ENCODE peak calls at places on chromosomes 11 and 22, in ten cellular contexts. One of them, this sample, is unnamed.

GRCh38 chr11:57800444-57801184 is 39.0 kb downstream of the CTNND1 start:
- DNase-seq in CD4-positive, CD25-positive, alpha-beta regulatory T cell: peak; percentile 74
- DNase-seq in mucosa of gallbladder: peak; percentile 57
- DNase-seq in endothelial cell: peak; percentile 43
- DNase-seq in activated T-cell treated with anti-CD3 and anti-CD28 coated beads for 24 hours: no peak
- DNase-seq in effector memory CD4-positive, alpha-beta T cell: no peak
- DNase-seq in 8988T: peak; percentile 45
- DNase-seq in kidney glomerular epithelial cell: peak; percentile 91
- DNase-seq in LNCaP clone FGC: peak; percentile 99
- DNase-seq in H54: peak; percentile 45
- DNase-seq in this sample: peak; percentile 73

GRCh38 chr11:112610996-112611795 is 350.0 kb upstream of the NCAM1 start:
- DNase-seq in CD4-positive, CD25-positive, alpha-beta regulatory T cell: no peak
- DNase-seq in mucosa of gallbladder: no peak
- DNase-seq in endothelial cell: no peak
- DNase-seq in activated T-cell treated with anti-CD3 and anti-CD28 coated beads for 24 hours: no peak
- DNase-seq in effector memory CD4-positive, alpha-beta T cell: no peak
- DNase-seq in 8988T: no peak
- DNase-seq in kidney glomerular epithelial cell: no peak
- DNase-seq in LNCaP clone FGC: no peak
- DNase-seq in H54: no peak
- DNase-seq in this sample: no peak

GRCh38 chr11:45333506-45333971 is 47.4 kb upstream of the SYT13 start:
- DNase-seq in CD4-positive, CD25-positive, alpha-beta regulatory T cell: no peak
- DNase-seq in mucosa of gallbladder: no peak
- DNase-seq in endothelial cell: no peak
- DNase-seq in activated T-cell treated with anti-CD3 and anti-CD28 coated beads for 24 hours: no peak
- DNase-seq in effector memory CD4-positive, alpha-beta T cell: no peak
- DNase-seq in 8988T: peak; percentile 38
- DNase-seq in kidney glomerular epithelial cell: no peak
- DNase-seq in LNCaP clone FGC: no peak
- DNase-seq in H54: peak; percentile 81
- DNase-seq in this sample: peak; percentile 26

GRCh38 chr11:3021125-3021524 is 29.0 kb upstream of the NAP1L4 start:
- DNase-seq in CD4-positive, CD25-positive, alpha-beta regulatory T cell: peak; percentile 62
- DNase-seq in mucosa of gallbladder: peak; percentile 58
- DNase-seq in endothelial cell: peak; percentile 40
- DNase-seq in activated T-cell treated with anti-CD3 and anti-CD28 coated beads for 24 hours: no peak
- DNase-seq in effector memory CD4-positive, alpha-beta T cell: no peak
- DNase-seq in 8988T: peak; percentile 75
- DNase-seq in kidney glomerular epithelial cell: no peak
- DNase-seq in LNCaP clone FGC: no peak
- DNase-seq in H54: no peak
- DNase-seq in this sample: peak; percentile 27

GRCh38 chr22:23622634-23623033 is 9.5 kb downstream of the DRICH1 start:
- DNase-seq in CD4-positive, CD25-positive, alpha-beta regulatory T cell: no peak
- DNase-seq in mucosa of gallbladder: no peak
- DNase-seq in endothelial cell: no peak
- DNase-seq in activated T-cell treated with anti-CD3 and anti-CD28 coated beads for 24 hours: no peak
- DNase-seq in effector memory CD4-positive, alpha-beta T cell: no peak
- DNase-seq in 8988T: no peak
- DNase-seq in kidney glomerular epithelial cell: no peak
- DNase-seq in LNCaP clone FGC: no peak
- DNase-seq in H54: no peak
- DNase-seq in this sample: no peak

GRCh38 chr11:45158891-45159605 is 12.6 kb downstream of the PRDM11 start:
- DNase-seq in CD4-positive, CD25-positive, alpha-beta regulatory T cell: no peak
- DNase-seq in mucosa of gallbladder: no peak
- DNase-seq in endothelial cell: no peak
- DNase-seq in activated T-cell treated with anti-CD3 and anti-CD28 coated beads for 24 hours: no peak
- DNase-seq in effector memory CD4-positive, alpha-beta T cell: no peak
- DNase-seq in 8988T: no peak
- DNase-seq in kidney glomerular epithelial cell: no peak
- DNase-seq in LNCaP clone FGC: no peak
- DNase-seq in H54: no peak
- DNase-seq in this sample: no peak

GRCh38 chr11:74403607-74404006 is 5.4 kb upstream of the PGM2L1 start:
- DNase-seq in CD4-positive, CD25-positive, alpha-beta regulatory T cell: no peak
- DNase-seq in mucosa of gallbladder: no peak
- DNase-seq in endothelial cell: no peak
- DNase-seq in activated T-cell treated with anti-CD3 and anti-CD28 coated beads for 24 hours: no peak
- DNase-seq in effector memory CD4-positive, alpha-beta T cell: no peak
- DNase-seq in 8988T: no peak
- DNase-seq in kidney glomerular epithelial cell: no peak
- DNase-seq in LNCaP clone FGC: no peak
- DNase-seq in H54: no peak
- DNase-seq in this sample: no peak

GRCh38 chr11:80593981-80594380 is 1153.2 kb upstream of the TENM4 start:
- DNase-seq in CD4-positive, CD25-positive, alpha-beta regulatory T cell: no peak
- DNase-seq in mucosa of gallbladder: peak; percentile 51
- DNase-seq in endothelial cell: no peak
- DNase-seq in activated T-cell treated with anti-CD3 and anti-CD28 coated beads for 24 hours: no peak
- DNase-seq in effector memory CD4-positive, alpha-beta T cell: no peak
- DNase-seq in 8988T: peak; percentile 8
- DNase-seq in kidney glomerular epithelial cell: peak; percentile 43
- DNase-seq in LNCaP clone FGC: no peak
- DNase-seq in H54: peak; percentile 9
- DNase-seq in this sample: peak; percentile 82

GRCh38 chr11:11843233-11843632 is 1.5 kb downstream of the USP47 start:
- DNase-seq in CD4-positive, CD25-positive, alpha-beta regulatory T cell: peak; percentile 60
- DNase-seq in mucosa of gallbladder: no peak
- DNase-seq in endothelial cell: no peak
- DNase-seq in activated T-cell treated with anti-CD3 and anti-CD28 coated beads for 24 hours: no peak
- DNase-seq in effector memory CD4-positive, alpha-beta T cell: no peak
- DNase-seq in 8988T: no peak
- DNase-seq in kidney glomerular epithelial cell: peak; percentile 69
- DNase-seq in LNCaP clone FGC: peak; percentile 56
- DNase-seq in H54: no peak
- DNase-seq in this sample: peak; percentile 90

GRCh38 chr11:48170840-48171233 is 45.8 kb upstream of the OR4B1 start:
- DNase-seq in CD4-positive, CD25-positive, alpha-beta regulatory T cell: no peak
- DNase-seq in mucosa of gallbladder: no peak
- DNase-seq in endothelial cell: no peak
- DNase-seq in activated T-cell treated with anti-CD3 and anti-CD28 coated beads for 24 hours: no peak
- DNase-seq in effector memory CD4-positive, alpha-beta T cell: no peak
- DNase-seq in 8988T: no peak
- DNase-seq in kidney glomerular epithelial cell: no peak
- DNase-seq in LNCaP clone FGC: no peak
- DNase-seq in H54: no peak
- DNase-seq in this sample: no peak